ENCODE peak calls at places on chromosomes 6 and 20, in seven cellular contexts. T, V, B, G, M, H and Y are unnamed samples.

GRCh38 chr6:148179786-148180185 is 162.9 kb upstream of the SASH1 start:
- DNase-seq in G (peak), T (peak), V (peak), B (no peak), M (peak), H (peak), Y (peak)

GRCh38 chr20:53739799-53740785 is 146.5 kb upstream of the ZNF217 start:
- DNase-seq in H (peak), V (no peak), B (peak), T (no peak), M (no peak), G (no peak), Y (peak)

GRCh38 chr6:167047554-167047953 is 48.4 kb downstream of the CEP43 start:
- DNase-seq in T (no peak), V (no peak), B (no peak), G (no peak), M (no peak), H (peak), Y (no peak)

GRCh38 chr6:55276745-55277627 is 50.3 kb upstream of the GFRAL start:
- DNase-seq in V (peak), G (peak), M (peak), H (peak), T (peak), B (peak), Y (peak)

GRCh38 chr6:116459927-116460326 is 1.2 kb upstream of the CALHM6 start:
- DNase-seq in G (no peak), V (no peak), B (no peak), H (no peak), T (no peak), M (no peak), Y (no peak)

GRCh38 chr20:40688129-40689099 is 622 bp downstream of the MAFB start:
- DNase-seq in H (peak), G (no peak), B (no peak), M (no peak), T (no peak), V (peak), Y (no peak)

GRCh38 chr20:34111057-34111711 is 859 bp downstream of the EIF2S2 start:
- DNase-seq in B (peak), H (no peak), V (no peak), G (peak), M (peak), T (no peak), Y (peak)

GRCh38 chr20:62451156-62451767 is 23.9 kb upstream of the RBBP8NL start:
- DNase-seq in H (no peak), B (no peak), T (no peak), M (no peak), V (no peak), G (peak), Y (no peak)

GRCh38 chr6:170459451-170459850 is 93.7 kb downstream of the PSMB1 start:
- DNase-seq in T (no peak), H (peak), V (no peak), M (peak), G (no peak), B (peak), Y (peak)